ENCODE peak calls at places on chromosome 3, in four cellular contexts. J is psoas muscle; K is naive thymus-derived CD4-positive, alpha-beta T cell; P is colonic mucosa. O is an unnamed sample. For H3K9me3, the result is how much of the 10 kb centered on the place peaks cover.

GRCh38 chr3:25033407-25034029 is 394.5 kb upstream of the RARB start:
- DNase-seq in J (no peak), K (no peak), P (peak), O (no peak)

GRCh38 chr3:29972594-29972993 is 633.8 kb upstream of the TGFBR2 start:
- DNase-seq in J (no peak), K (no peak), P (no peak), O (no peak)

GRCh38 chr3:183485585-183485984 is 57.2 kb upstream of the MCF2L2 start:
- DNase-seq in J (no peak), K (no peak), P (no peak), O (no peak)

GRCh38 chr3:49238274-49239127 is 38.5 kb downstream of the C3orf62 start:
- DNase-seq in J (no peak), K (no peak), P (peak), O (no peak)

GRCh38 chr3:105866656-105867653 is 1.9 kb downstream of the CBLB start:
- DNase-seq in J (peak), K (peak), P (peak), O (no peak)

GRCh38 chr3:196007744-196008143 is 74.1 kb downstream of the TFRC start:
- DNase-seq in J (no peak), K (no peak), P (no peak), O (no peak)

GRCh38 chr3:17357035-17357710 is 385.3 kb downstream of the TBC1D5 start:
- DNase-seq in J (no peak), K (no peak), P (no peak), O (no peak)

GRCh38 chr3:129003578-129004112 is 2.5 kb downstream of the EFCC1 start:
- DNase-seq in J (no peak), K (peak), P (peak), O (peak)

GRCh38 chr3:17122758-17123157 is 238.0 kb downstream of the PLCL2 start:
- DNase-seq in J (no peak), K (no peak), P (no peak), O (no peak)

GRCh38 chr3:176120507-176120906 is 1076.8 kb downstream of the TBL1XR1 start:
- DNase-seq in J (no peak), K (no peak), P (no peak), O (no peak)

GRCh38 chr3:97793415-97794019 is 28.3 kb upstream of the CRYBG3 start:
- DNase-seq in J (no peak), K (peak), P (no peak), O (no peak)

GRCh38 chr3:129121792-129122696 is at the start of gene RAB43:
- DNase-seq in J (peak), K (peak), P (peak), O (peak)

GRCh38 chr3:44892689-44893088 is 18.3 kb downstream of the TGM4 start:
- DNase-seq in J (no peak), K (no peak), P (no peak), O (no peak)

GRCh38 chr3:43155016-43155415 is 49.1 kb upstream of the POMGNT2 start:
- DNase-seq in J (no peak), K (peak), P (no peak), O (no peak)

DNA sequence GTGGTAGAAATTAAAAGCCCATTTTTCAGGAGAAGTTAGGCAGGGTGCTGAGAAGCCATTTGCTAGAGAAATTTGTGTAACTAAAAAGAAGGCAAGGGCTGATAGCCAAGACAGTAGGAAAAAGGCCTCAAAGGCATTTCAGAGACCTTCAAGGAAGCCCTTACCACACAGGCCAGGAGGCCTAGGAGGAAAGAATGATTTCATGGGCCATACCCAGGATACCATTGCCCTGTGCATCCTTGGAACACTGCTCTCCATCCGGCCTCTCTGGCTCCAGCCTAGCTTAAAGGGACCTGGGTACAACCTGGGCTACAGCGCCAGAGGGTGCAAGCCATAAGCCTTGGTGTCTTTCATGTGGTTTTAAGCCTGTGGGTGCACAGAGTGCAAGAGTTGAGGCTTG is 193.6 kb upstream of the GRM7 start:
- DNase-seq in J (no peak), K (no peak), P (no peak), O (no peak)
- H3K9me3 ChIP-seq in J (under half), K (under half), P (under half), O (under half)

DNA sequence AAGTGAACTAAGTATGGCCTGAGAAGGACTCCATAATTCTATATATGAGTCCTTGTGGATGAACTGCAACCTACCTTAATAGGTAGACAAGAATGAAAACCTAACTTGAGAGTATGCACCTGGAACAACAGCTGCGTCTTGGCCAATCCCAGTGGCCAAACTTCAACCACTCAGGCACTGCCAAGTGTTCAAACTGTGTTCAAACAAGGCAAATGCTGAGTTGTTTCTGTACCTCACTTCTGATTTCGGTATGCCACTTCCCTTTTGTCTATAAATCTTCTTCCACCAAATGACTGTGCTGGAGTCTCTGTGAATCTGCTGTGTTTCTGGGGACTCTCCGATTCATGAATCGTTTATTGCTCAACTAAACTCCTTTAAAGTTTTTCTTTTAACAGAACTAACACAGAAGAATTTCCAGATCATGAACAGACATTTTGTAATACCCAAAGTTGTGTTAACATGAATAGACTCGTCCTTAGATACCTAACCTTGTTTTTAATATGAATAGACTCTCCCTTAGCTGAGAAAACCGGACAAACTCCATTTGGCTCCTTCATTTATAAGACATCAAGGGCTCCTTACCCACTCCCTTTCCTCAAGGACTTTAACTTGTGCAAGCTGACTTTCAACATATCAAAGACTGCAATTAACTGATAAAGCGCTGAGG is 4.1 kb downstream of the ZNF717 start:
- DNase-seq in J (no peak), K (no peak), P (no peak), O (no peak)
- H3K9me3 ChIP-seq in J (under half), K (under half), P (under half), O (under half)

GRCh38 chr3:53003320-53003719 is 42.6 kb downstream of the SFMBT1 start:
- DNase-seq in J (no peak), K (no peak), P (no peak), O (no peak)
- H3K9me3 ChIP-seq in J (under half), K (under half), P (under half), O (under half)

GRCh38 chr3:31565288-31565687 is 32.6 kb downstream of the STT3B start:
- DNase-seq in J (no peak), K (no peak), P (no peak), O (no peak)

GRCh38 chr3:31561891-31562290 is 29.2 kb downstream of the STT3B start:
- DNase-seq in J (peak), K (no peak), P (no peak), O (no peak)

GRCh38 chr3:31555204-31555603 is 22.5 kb downstream of the STT3B start:
- DNase-seq in J (no peak), K (no peak), P (no peak), O (no peak)

GRCh38 chr3:31562525-31562924 is 29.8 kb downstream of the STT3B start:
- DNase-seq in J (peak), K (peak), P (peak), O (no peak)

GRCh38 chr3:31559872-31560534 is 27.3 kb downstream of the STT3B start:
- DNase-seq in J (no peak), K (no peak), P (no peak), O (no peak)
- H3K9me3 ChIP-seq in J (under half), K (under half), P (under half), O (under half)

GRCh38 chr3:39990532-39990931 is 181.1 kb downstream of the MYRIP start:
- DNase-seq in J (no peak), K (no peak), P (peak), O (no peak)
- H3K9me3 ChIP-seq in J (under half), K (under half), P (under half), O (under half)